ENCODE peak calls at places on chromosome 6, in six cellular contexts. G is NB4; I is OCI-LY7; J is spleen; V is astrocyte; Q is naive thymus-derived CD4-positive, alpha-beta T cell. A is an unnamed sample.

GRCh38 chr6:130713144-130713543 is 114.1 kb upstream of the SMLR1 start:
- DNase-seq in V (no peak), I (no peak), J (no peak), Q (no peak), G (no peak), A (no peak)

GRCh38 chr6:158002951-158003853 is 21.5 kb downstream of the SYNJ2 start:
- DNase-seq in G (no peak), J (peak), I (no peak), V (peak), Q (no peak), A (peak)

GRCh38 chr6:122660296-122660695 is 50.1 kb downstream of the PKIB start:
- DNase-seq in V (no peak), I (no peak), G (no peak), Q (no peak), J (no peak), A (no peak)

GRCh38 chr6:139927236-139927635 is 552.8 kb upstream of the CITED2 start:
- DNase-seq in V (peak), J (no peak), Q (no peak), I (no peak), G (peak), A (no peak)

GRCh38 chr6:33755070-33755869 is 8.6 kb upstream of the IP6K3 start:
- DNase-seq in Q (no peak), J (no peak), G (no peak), V (no peak), I (no peak), A (no peak)

GRCh38 chr6:154749341-154749740 is 16.1 kb downstream of the SCAF8 start:
- DNase-seq in V (no peak), G (no peak), J (no peak), Q (no peak), I (no peak), A (no peak)

GRCh38 chr6:129370268-129370916 is 339.6 kb downstream of the ARHGAP18 start:
- DNase-seq in V (peak), Q (peak), J (no peak), G (peak), I (peak), A (peak)

GRCh38 chr6:8082954-8083858 is 19.0 kb upstream of the BLOC1S5 start:
- DNase-seq in I (no peak), G (peak), V (peak), J (no peak), Q (no peak), A (no peak)

GRCh38 chr6:148364056-148364844 is 21.6 kb downstream of the SASH1 start:
- DNase-seq in I (no peak), Q (no peak), V (peak), G (no peak), J (no peak), A (no peak)

GRCh38 chr6:169978615-169979161 is 227.3 kb downstream of the ERMARD start:
- DNase-seq in Q (no peak), V (no peak), G (no peak), I (no peak), J (peak), A (no peak)

GRCh38 chr6:46255528-46255927 is 84.7 kb upstream of the ENPP5 start:
- DNase-seq in V (no peak), I (no peak), Q (no peak), G (no peak), J (no peak), A (no peak)

GRCh38 chr6:17032595-17033591 is 69.0 kb upstream of the STMND1 start:
- DNase-seq in V (peak), I (no peak), G (no peak), J (no peak), Q (no peak), A (no peak)

GRCh38 chr6:165506657-165507056 is 156.4 kb downstream of the PDE10A start:
- DNase-seq in J (no peak), V (no peak), I (no peak), Q (no peak), G (no peak), A (no peak)

GRCh38 chr6:168132531-168133184 is 53.6 kb upstream of the FRMD1 start:
- DNase-seq in Q (no peak), J (no peak), V (peak), I (no peak), G (peak), A (no peak)

GRCh38 chr6:107491059-107491609 is 1.2 kb downstream of the SOBP start:
- DNase-seq in I (peak), Q (peak), G (peak), V (no peak), J (peak), A (no peak)

GRCh38 chr6:5438882-5439584 is 177.7 kb downstream of the FARS2 start:
- DNase-seq in V (no peak), I (no peak), Q (no peak), G (no peak), J (no peak), A (no peak)
- H3K4me3 ChIP-seq in V (no peak), I (no peak), Q (no peak), G (no peak), J (no peak), A (no peak)

GRCh38 chr6:25277857-25278256 is 1.3 kb upstream of the CARMIL1 start:
- DNase-seq in Q (no peak), I (no peak), J (no peak), V (no peak), G (no peak), A (no peak)

GRCh38 chr6:25278557-25278913 is 639 bp upstream of the CARMIL1 start:
- DNase-seq in V (peak), Q (no peak), J (no peak), I (no peak), G (no peak), A (no peak)

GRCh38 chr6:25278914-25279747 is at the start of gene CARMIL1:
- DNase-seq in V (peak), G (peak), J (peak), I (peak), Q (peak), A (peak)

GRCh38 chr6:25280617-25280990 is 1.4 kb downstream of the CARMIL1 start:
- DNase-seq in I (peak), V (no peak), G (no peak), J (no peak), Q (no peak), A (no peak)

DNA sequence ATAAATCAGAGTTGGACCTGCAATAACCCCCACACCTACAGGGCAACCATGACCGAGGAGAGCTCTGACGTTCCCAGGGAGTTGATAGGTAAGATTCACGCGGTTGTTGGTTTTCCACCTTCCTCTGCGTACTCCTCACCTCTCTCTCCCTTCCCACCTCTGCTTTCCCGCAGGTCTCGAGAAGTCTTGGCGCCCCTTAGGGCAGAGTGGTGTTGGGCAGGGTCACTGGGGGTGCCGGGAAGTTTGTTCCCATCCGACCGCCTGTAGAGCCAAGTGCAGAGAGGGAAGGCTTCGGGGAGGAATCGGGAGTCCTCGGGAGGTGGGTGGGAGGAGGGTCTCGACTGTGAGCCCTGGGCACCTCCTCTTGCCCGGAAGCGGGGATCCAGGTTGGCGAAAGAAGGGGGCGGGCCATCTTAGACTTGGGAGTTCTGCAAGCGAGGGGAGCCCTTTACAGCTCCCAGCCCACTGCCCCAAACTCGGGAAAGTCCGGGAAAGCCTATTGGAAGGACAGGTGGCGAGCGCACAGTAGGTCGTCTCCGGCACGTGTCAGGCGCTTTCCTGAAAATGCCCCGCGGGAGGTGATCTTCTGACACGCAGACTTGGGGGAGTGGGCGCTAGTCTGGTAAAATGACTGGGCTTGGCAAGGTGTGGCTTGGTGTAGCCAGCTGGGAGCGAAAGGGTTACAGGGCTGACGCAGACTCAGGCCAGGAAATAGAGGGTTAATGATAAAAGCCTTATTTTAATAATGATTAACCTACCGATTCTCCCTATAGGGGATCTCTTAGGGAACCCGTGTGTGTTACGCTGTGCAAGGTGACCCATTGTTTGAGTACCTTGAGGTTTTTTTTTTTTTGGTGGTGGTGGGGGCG is 808 bp downstream of the CARMIL1 start:
- DNase-seq in J (no peak), I (peak), G (no peak), V (no peak), Q (peak), A (no peak)
- H3K4me3 ChIP-seq in J (peak), I (peak), G (no peak), V (peak), Q (peak), A (peak)

DNA sequence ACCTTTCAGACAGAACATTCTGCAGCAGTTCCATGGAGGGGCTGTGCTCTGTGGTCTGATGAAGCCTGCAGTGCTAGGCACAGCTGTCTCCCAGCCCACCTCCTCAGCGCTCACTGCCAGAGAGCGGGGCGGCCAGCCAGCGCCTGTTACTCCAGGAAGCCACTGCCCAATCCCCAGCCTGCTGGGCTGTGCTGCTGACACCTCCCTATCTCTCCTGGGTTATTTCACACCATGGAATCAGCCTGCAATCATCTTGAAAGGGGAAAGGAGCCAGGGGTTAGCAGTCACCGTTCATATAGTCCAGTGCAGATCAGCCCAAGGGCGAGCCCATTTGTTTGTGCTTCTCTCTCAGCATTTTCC is 46.3 kb upstream of the NHSL1 start:
- DNase-seq in I (no peak), G (no peak), Q (no peak), V (peak), J (no peak), A (no peak)
- H3K4me3 ChIP-seq in I (no peak), G (no peak), Q (no peak), V (peak), J (no peak), A (no peak)

GRCh38 chr6:53436904-53437303 is 88.2 kb upstream of the ELOVL5 start:
- DNase-seq in I (no peak), J (no peak), G (peak), V (peak), Q (no peak), A (peak)
- H3K4me3 ChIP-seq in I (no peak), J (no peak), G (no peak), V (no peak), Q (no peak), A (no peak)